ENCODE peak calls at places on chromosome 15, in ten cellular contexts. E is fibroblast of the aortic adventitia, M is progenitor cell of endocrine pancreas, Z is HFF-Myc, W is activated B cell treated with CpG ODN at 0.5 μM for 24 hours, J is AG09309, L is HL-60, B is B cell, S is mesothelial cell of epicardium, U is AG10803. D is an unnamed sample.
A peak's percentile ranks its signal among the peaks of the same experiment; 100 is the strongest.

GRCh38 chr15:88646951-88647350 is 8.1 kb downstream of the ISG20 start:
- DNase-seq in E (no peak), S (peak; percentile 26), J (no peak), W (no peak), M (no peak), L (no peak), B (no peak), U (no peak), Z (no peak), D (no peak)

GRCh38 chr15:74568594-74568993 is 27.6 kb downstream of the ARID3B start:
- DNase-seq in S (no peak), U (no peak), B (no peak), L (no peak), M (no peak), W (no peak), Z (no peak), E (no peak), J (no peak), D (no peak)

GRCh38 chr15:65226221-65226620 is 14.9 kb upstream of the CILP start:
- DNase-seq in S (no peak), U (no peak), Z (no peak), M (no peak), W (no peak), L (no peak), B (no peak), E (no peak), J (no peak), D (no peak)

GRCh38 chr15:56454841-56455240 is 10.1 kb downstream of the MNS1 start:
- DNase-seq in U (no peak), L (no peak), W (no peak), S (no peak), E (peak; percentile 14), M (no peak), Z (no peak), J (no peak), B (no peak), D (no peak)

GRCh38 chr15:85623648-85624047 is 171.1 kb downstream of the KLHL25 start:
- DNase-seq in S (no peak), Z (no peak), B (no peak), J (no peak), W (no peak), M (no peak), E (peak; percentile 53), U (peak; percentile 45), L (no peak), D (no peak)

GRCh38 chr15:51931638-51932037 is 39.9 kb downstream of the LEO1 start:
- DNase-seq in W (no peak), M (no peak), U (peak; percentile 24), S (no peak), L (no peak), E (peak; percentile 9), J (no peak), B (no peak), Z (peak; percentile 42), D (no peak)

GRCh38 chr15:93563218-93563617 is 474.2 kb upstream of the RGMA start:
- DNase-seq in L (no peak), S (no peak), M (no peak), U (no peak), Z (no peak), W (no peak), B (no peak), J (no peak), E (no peak), D (no peak)

GRCh38 chr15:90563460-90563859 is 33.7 kb downstream of the CRTC3 start:
- DNase-seq in S (no peak), W (no peak), L (no peak), J (no peak), Z (no peak), E (no peak), U (no peak), M (no peak), B (no peak), D (no peak)

GRCh38 chr15:89746386-89746974 is 4.6 kb downstream of the MESP1 start:
- DNase-seq in J (no peak), S (no peak), W (no peak), E (no peak), Z (no peak), L (no peak), U (peak; percentile 13), B (no peak), M (no peak), D (no peak)

GRCh38 chr15:92869977-92870644 is 30.0 kb upstream of the CHD2 start:
- DNase-seq in U (peak; percentile 34), J (no peak), W (no peak), L (no peak), E (peak; percentile 26), S (no peak), Z (no peak), M (no peak), B (no peak), D (no peak)

GRCh38 chr15:77659350-77660321 is 26.9 kb upstream of the LINGO1 start:
- DNase-seq in B (no peak), J (peak; percentile 7), Z (peak; percentile 9), M (peak; percentile 44), U (peak; percentile 42), S (peak; percentile 66), E (peak; percentile 81), L (peak; percentile 8), W (no peak), D (peak; percentile 70)
- TF ChIP-seq CTCF in B (no peak), J (peak; percentile 40), Z (peak; percentile 44), M (peak; percentile 69), U (peak; percentile 42), S (peak; percentile 34), E (peak; percentile 54), L (no peak), W (no peak), D (peak; percentile 43)

GRCh38 chr15:40909662-40910625 is 15.7 kb downstream of the VPS18 start:
- DNase-seq in L (peak; percentile 75), W (no peak), M (no peak), S (no peak), J (peak; percentile 58), B (no peak), Z (peak; percentile 70), E (peak; percentile 27), U (peak; percentile 83), D (no peak)

GRCh38 chr15:40906101-40906946 is 12.1 kb downstream of the VPS18 start:
- DNase-seq in S (peak; percentile 92), J (peak; percentile 89), U (peak; percentile 98), L (peak; percentile 63), E (peak; percentile 98), B (peak; percentile 93), Z (peak; percentile 92), M (peak; percentile 89), W (peak; percentile 90), D (peak; percentile 71)

GRCh38 chr15:40904552-40905201 is 10.4 kb downstream of the VPS18 start:
- DNase-seq in W (no peak), E (no peak), M (no peak), S (no peak), L (no peak), U (no peak), J (no peak), B (no peak), Z (no peak), D (no peak)

GRCh38 chr15:40908095-40908494 is 13.8 kb downstream of the VPS18 start:
- DNase-seq in Z (no peak), B (no peak), L (no peak), M (no peak), S (no peak), W (no peak), E (no peak), U (no peak), J (no peak), D (no peak)

GRCh38 chr15:40906947-40907802 is 12.9 kb downstream of the VPS18 start:
- DNase-seq in W (peak; percentile 43), M (no peak), Z (no peak), S (no peak), U (no peak), E (no peak), J (no peak), B (peak; percentile 73), L (no peak), D (no peak)
- TF ChIP-seq CTCF in W (no peak), M (no peak), Z (no peak), S (no peak), U (no peak), E (no peak), J (no peak), B (no peak), L (no peak), D (no peak)

GRCh38 chr15:23516866-23517265 is 48.6 kb upstream of the MKRN3 start:
- DNase-seq in B (no peak), U (no peak), E (no peak), Z (no peak), J (no peak), L (no peak), W (no peak), M (no peak), S (no peak), D (no peak)

GRCh38 chr15:23514492-23514891 is 51.0 kb upstream of the MKRN3 start:
- DNase-seq in W (no peak), J (no peak), U (no peak), B (no peak), L (no peak), Z (no peak), E (no peak), S (no peak), M (no peak), D (no peak)

GRCh38 chr15:23518104-23518503 is 47.4 kb upstream of the MKRN3 start:
- DNase-seq in U (no peak), W (no peak), B (no peak), J (no peak), L (no peak), E (no peak), M (no peak), Z (no peak), S (no peak), D (no peak)
- TF ChIP-seq CTCF in U (no peak), W (no peak), B (no peak), J (no peak), L (no peak), E (no peak), M (no peak), Z (no peak), S (no peak), D (no peak)

GRCh38 chr15:100093211-100094126 is 248.3 kb downstream of the ADAMTS17 start:
- DNase-seq in L (no peak), E (peak; percentile 30), M (no peak), W (no peak), Z (no peak), B (no peak), S (no peak), U (no peak), J (no peak), D (no peak)
- TF ChIP-seq CTCF in L (no peak), E (no peak), M (no peak), W (no peak), Z (no peak), B (no peak), S (no peak), U (no peak), J (no peak), D (no peak)

DNA sequence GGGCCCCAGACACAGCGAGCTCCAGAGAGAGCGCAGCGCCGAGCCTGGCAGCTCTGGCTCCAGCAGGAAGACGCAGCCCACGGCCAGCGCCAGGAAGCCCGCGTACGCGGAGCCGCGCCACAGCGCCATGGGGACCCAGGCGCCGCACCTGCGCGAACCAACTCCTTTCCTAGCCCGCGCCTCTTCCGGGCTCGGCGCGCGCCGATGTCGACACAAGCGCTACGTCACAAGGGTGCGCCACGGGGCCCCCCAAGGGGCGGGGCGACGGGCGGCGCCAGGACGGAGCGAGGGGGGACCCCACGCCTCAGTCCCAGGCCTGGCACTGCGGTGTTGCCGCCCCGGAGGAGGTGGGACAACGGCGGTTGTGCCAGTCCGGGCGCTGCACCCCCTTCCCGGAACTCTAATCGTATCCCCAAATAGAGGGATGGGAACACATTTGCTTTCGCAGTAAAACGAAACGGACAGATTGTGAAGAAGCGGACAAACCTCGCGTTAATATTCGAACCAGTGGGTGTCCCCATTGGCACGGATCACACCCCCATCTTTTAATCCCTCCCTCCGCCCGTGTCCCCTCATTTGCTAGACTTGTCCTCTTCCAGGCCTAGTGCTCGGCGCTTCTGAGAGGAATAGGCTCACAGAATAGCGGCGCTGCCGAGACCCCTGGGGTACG is at the start of gene ADPGK:
- DNase-seq in L (peak; percentile 92), Z (peak; percentile 44), S (peak; percentile 99), U (peak; percentile 92), M (peak; percentile 93), E (peak; percentile 90), B (peak; percentile 99), J (peak; percentile 66), W (peak; percentile 100), D (peak; percentile 86)
- TF ChIP-seq CTCF in L (no peak), Z (no peak), S (no peak), U (no peak), M (no peak), E (no peak), B (no peak), J (no peak), W (no peak), D (no peak)

D was measured in D721Med.